ENCODE peak calls at places on chromosome 3, in five cellular contexts. R, C, Z, Q and I are unnamed samples. For H3K9me3, the result is how much of the 10 kb centered on the place peaks cover.

GRCh38 chr3:15520185-15520584 is 1.3 kb downstream of the COLQ start:
- DNase-seq in R (no peak), C (no peak), Z (no peak), Q (no peak), I (no peak)

GRCh38 chr3:170989100-170989648 is 37.3 kb downstream of the SLC2A2 start:
- DNase-seq in R (no peak), C (no peak), Z (no peak), Q (no peak), I (no peak)

GRCh38 chr3:172170841-172171240 is 131.5 kb downstream of the FNDC3B start:
- DNase-seq in R (no peak), C (no peak), Z (no peak), Q (no peak), I (no peak)

GRCh38 chr3:35724106-35724505 is 84.8 kb downstream of the ARPP21 start:
- DNase-seq in R (no peak), C (no peak), Z (no peak), Q (no peak), I (no peak)

GRCh38 chr3:18489939-18490338 is 64.8 kb upstream of the SATB1 start:
- DNase-seq in R (no peak), C (no peak), Z (no peak), Q (no peak), I (no peak)

GRCh38 chr3:29324180-29324651 is 43.3 kb downstream of the RBMS3 start:
- DNase-seq in R (no peak), C (no peak), Z (peak), Q (no peak), I (peak)

GRCh38 chr3:99645277-99646106 is 7.1 kb downstream of the COL8A1 start:
- DNase-seq in R (peak), C (peak), Z (no peak), Q (peak), I (peak)

GRCh38 chr3:139157161-139157932 is 112.7 kb upstream of the PRR23C start:
- DNase-seq in R (no peak), C (no peak), Z (no peak), Q (no peak), I (no peak)

GRCh38 chr3:188602111-188602510 is 448.2 kb downstream of the LPP start:
- DNase-seq in R (no peak), C (no peak), Z (no peak), Q (no peak), I (no peak)

GRCh38 chr3:58625196-58625595 is 41.4 kb downstream of the FAM3D start:
- DNase-seq in R (no peak), C (no peak), Z (no peak), Q (no peak), I (no peak)

GRCh38 chr3:124786491-124787241 is 56.4 kb downstream of the UMPS start:
- DNase-seq in R (peak), C (no peak), Z (no peak), Q (no peak), I (no peak)

GRCh38 chr3:139780603-139781002 is 102.8 kb upstream of the NMNAT3 start:
- DNase-seq in R (no peak), C (no peak), Z (no peak), Q (no peak), I (no peak)

GRCh38 chr3:31652296-31652695 is 119.6 kb downstream of the STT3B start:
- DNase-seq in R (no peak), C (no peak), Z (no peak), Q (no peak), I (no peak)

GRCh38 chr3:31653464-31653863 is 120.7 kb downstream of the STT3B start:
- DNase-seq in R (no peak), C (no peak), Z (no peak), Q (no peak), I (no peak)

GRCh38 chr3:31659246-31659645 is 126.5 kb downstream of the STT3B start:
- DNase-seq in R (no peak), C (no peak), Z (no peak), Q (no peak), I (no peak)

GRCh38 chr3:31654998-31655397 is 122.3 kb downstream of the STT3B start:
- DNase-seq in R (no peak), C (no peak), Z (no peak), Q (no peak), I (no peak)
- H3K9me3 ChIP-seq in R (under half), C (under half), Z (under half), Q (under half), I (under half)

DNA sequence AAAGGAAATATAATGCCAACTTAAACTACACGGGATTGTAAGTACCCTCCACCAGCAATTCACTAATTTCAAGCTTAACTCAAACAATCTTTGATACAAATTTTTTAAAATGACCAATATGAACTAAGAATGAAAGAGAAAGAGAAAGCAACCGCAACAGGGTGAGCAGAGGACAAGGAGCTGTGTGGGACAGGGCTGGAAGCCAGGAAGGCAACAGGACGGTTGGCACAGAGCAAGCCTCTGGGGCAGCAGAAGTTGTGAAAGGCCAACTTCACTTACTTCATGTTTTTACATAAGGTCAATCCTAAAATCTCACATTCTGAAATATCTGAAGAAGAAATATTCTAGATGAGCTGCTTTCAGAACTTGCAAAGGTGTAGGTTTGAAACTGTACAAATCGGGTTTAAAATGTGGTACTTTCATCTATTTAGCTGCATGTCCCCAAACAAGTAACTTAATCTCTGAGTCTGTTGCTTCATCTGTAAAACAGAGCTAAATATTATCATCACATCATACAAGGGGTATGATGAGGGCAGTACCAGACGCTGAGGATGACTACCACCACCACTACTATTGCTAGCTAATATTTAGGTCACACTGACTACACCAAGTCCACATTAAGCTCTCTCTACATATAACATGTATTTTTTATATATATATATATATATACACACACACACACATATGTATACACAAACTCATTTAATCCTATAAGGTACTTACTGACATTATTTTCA is 101.7 kb downstream of the IGSF11 start:
- DNase-seq in R (no peak), C (no peak), Z (no peak), Q (no peak), I (no peak)
- TF ChIP-seq SIN3A in R (no peak), C (no peak), Z (no peak), Q (no peak), I (no peak)

GRCh38 chr3:123401836-123402530 is 46.9 kb downstream of the ADCY5 start:
- DNase-seq in R (no peak), C (no peak), Z (no peak), Q (no peak), I (no peak)

GRCh38 chr3:123397050-123397590 is 51.8 kb downstream of the ADCY5 start:
- DNase-seq in R (no peak), C (no peak), Z (no peak), Q (no peak), I (no peak)

GRCh38 chr3:123397921-123398785 is 50.7 kb downstream of the ADCY5 start:
- DNase-seq in R (no peak), C (no peak), Z (no peak), Q (no peak), I (no peak)

GRCh38 chr3:123396171-123397049 is 52.5 kb downstream of the ADCY5 start:
- DNase-seq in R (no peak), C (no peak), Z (no peak), Q (no peak), I (no peak)

DNA sequence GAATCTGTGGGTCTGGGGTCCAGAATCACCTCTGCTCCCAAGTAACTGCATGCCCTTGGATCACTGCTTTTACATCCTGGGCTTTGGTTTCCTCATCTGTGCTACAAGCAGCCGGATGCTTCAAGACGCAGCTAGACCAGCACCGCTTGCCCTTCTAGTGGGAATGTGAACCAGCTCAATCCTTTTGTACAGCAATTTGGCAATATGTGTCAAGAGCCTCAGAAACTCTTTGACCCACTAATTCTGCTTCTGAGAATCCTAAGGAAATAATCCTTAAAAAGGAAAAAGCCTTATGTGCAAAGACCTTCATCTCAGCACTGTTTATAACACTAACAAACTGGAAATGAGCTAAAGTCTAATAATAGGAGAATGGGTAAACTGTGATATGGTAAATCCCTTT is 48.7 kb downstream of the ADCY5 start:
- DNase-seq in R (no peak), C (no peak), Z (no peak), Q (no peak), I (no peak)
- H3K4me3 ChIP-seq in R (no peak), C (no peak), Z (no peak), Q (no peak), I (no peak)

GRCh38 chr3:44562147-44562546 is 7.2 kb downstream of the ZKSCAN7 start:
- DNase-seq in R (no peak), C (no peak), Z (no peak), Q (no peak), I (no peak)

GRCh38 chr3:44557074-44557473 is 2.1 kb downstream of the ZKSCAN7 start:
- DNase-seq in R (no peak), C (no peak), Z (no peak), Q (no peak), I (no peak)

GRCh38 chr3:44555753-44556152 is 760 bp downstream of the ZKSCAN7 start:
- DNase-seq in R (no peak), C (no peak), Z (no peak), Q (peak), I (no peak)

DNA sequence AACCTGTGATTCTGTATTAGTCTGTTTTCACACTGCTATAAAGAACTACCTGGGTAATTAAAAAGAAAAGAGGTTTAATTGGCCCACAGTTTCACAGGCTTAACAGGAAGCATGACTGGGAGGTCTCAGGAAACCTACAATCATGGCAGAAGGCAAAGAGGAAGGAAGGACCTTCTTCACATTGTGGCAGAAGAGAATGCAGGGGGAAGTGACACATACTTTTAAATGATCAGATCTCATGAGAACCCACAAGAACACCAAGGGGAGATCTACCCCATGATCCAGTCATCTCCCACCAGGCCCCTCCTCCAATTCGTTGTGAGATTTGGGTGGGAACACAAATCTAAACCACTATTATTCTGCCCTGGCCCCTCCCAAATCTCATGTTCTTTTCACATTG is 6.1 kb downstream of the ZKSCAN7 start:
- DNase-seq in R (no peak), C (no peak), Z (no peak), Q (no peak), I (no peak)
- H3K9me3 ChIP-seq in R (under half), C (under half), Z (under half), Q (under half), I (under half)

DNA sequence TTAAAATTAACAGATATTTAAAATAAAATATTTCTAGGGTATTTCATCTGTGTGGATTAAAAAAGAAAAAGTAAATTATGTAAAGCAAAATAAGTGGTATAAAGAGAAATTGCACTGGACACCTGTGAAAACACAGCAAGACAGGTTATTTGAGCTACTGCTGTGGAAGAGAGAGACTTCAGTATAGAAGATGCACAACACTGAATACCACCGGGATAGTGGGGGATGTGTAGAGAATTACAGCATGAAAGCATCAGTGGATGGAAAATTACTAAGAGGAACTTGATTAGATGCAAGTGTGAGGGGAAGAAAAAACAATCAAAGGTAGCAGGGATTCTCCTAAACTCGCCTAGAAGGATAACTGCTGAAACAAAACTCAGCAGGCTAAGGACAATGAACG is 1242.5 kb upstream of the GBE1 start:
- DNase-seq in R (no peak), C (no peak), Z (no peak), Q (no peak), I (no peak)
- TF ChIP-seq SIN3A in R (no peak), C (no peak), Z (no peak), Q (no peak), I (no peak)

DNA sequence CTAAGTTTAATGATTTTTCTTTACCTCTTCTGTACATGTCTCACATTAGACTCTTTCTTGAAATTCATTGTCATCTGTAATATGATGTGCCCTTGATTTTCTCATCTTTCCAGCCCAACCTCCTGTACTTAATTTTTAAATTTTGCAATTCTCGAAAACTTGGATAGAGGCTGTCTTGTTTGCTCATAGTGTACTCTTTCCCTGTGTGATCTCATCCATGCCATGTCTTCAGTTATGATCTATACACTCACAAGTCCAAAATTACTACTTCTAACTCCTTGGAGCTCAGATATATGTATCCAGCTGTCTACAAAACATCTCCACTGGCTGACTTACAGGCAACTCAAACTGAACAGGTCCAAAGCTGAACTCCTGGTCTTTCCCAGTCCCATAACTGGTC is 42.2 kb downstream of the CD200 start:
- DNase-seq in R (no peak), C (no peak), Z (no peak), Q (no peak), I (no peak)
- H3K4me3 ChIP-seq in R (no peak), C (no peak), Z (no peak), Q (no peak), I (no peak)